ENCODE peak calls at places on chromosomes 13 and 19, in five cellular contexts. F is spleen, O is fibroblast of lung, J is suprapubic skin, P is epithelial cell of proximal tubule. W is an unnamed sample.

GRCh38 chr19:2171349-2172145 is 7.8 kb downstream of the DOT1L start:
- DNase-seq in F (peak), O (peak), J (no peak), P (no peak), W (no peak)

GRCh38 chr13:43815204-43815603 is 28.4 kb upstream of the ENOX1 start:
- DNase-seq in F (no peak), O (peak), J (no peak), P (no peak), W (no peak)

GRCh38 chr13:63351533-63351932 is 1935.9 kb upstream of the PCDH20 start:
- DNase-seq in F (no peak), O (peak), J (no peak), P (no peak), W (no peak)

GRCh38 chr13:59172076-59172475 is 991.7 kb downstream of the DIAPH3 start:
- DNase-seq in F (no peak), O (no peak), J (no peak), P (no peak), W (no peak)

GRCh38 chr13:51212808-51213728 is 9.1 kb upstream of the FAM124A start:
- DNase-seq in F (no peak), O (peak), J (no peak), P (no peak), W (no peak)

GRCh38 chr13:31094331-31095015 is 67.2 kb downstream of the HSPH1 start:
- DNase-seq in F (no peak), O (no peak), J (no peak), P (no peak), W (no peak)

GRCh38 chr13:102586615-102587014 is 10.2 kb upstream of the TPP2 start:
- DNase-seq in F (no peak), O (no peak), J (no peak), P (no peak), W (no peak)

GRCh38 chr13:70964124-70964523 is 855.9 kb upstream of the KLHL1 start:
- DNase-seq in F (no peak), O (no peak), J (no peak), P (no peak), W (no peak)

GRCh38 chr19:17567940-17568339 is 12.5 kb downstream of the COLGALT1 start:
- DNase-seq in F (no peak), O (no peak), J (no peak), P (no peak), W (no peak)

GRCh38 chr13:53001871-53002270 is 26.7 kb upstream of the OLFM4 start:
- DNase-seq in F (no peak), O (no peak), J (no peak), P (no peak), W (no peak)

GRCh38 chr19:2327773-2328400 is 499 bp downstream of the LSM7 start:
- DNase-seq in F (peak), O (peak), J (no peak), P (peak), W (no peak)

GRCh38 chr13:111034811-111035210 is 80.3 kb upstream of the ARHGEF7 start:
- DNase-seq in F (no peak), O (peak), J (no peak), P (no peak), W (no peak)

GRCh38 chr19:49744946-49745381 is 18.1 kb downstream of the TSKS start:
- DNase-seq in F (no peak), O (no peak), J (no peak), P (no peak), W (no peak)

GRCh38 chr13:39895254-39895653 is 239.8 kb downstream of the COG6 start:
- DNase-seq in F (no peak), O (peak), J (no peak), P (no peak), W (no peak)

GRCh38 chr13:104779311-104779710 is 1713.1 kb upstream of the SLC10A2 start:
- DNase-seq in F (no peak), O (peak), J (no peak), P (no peak), W (no peak)

GRCh38 chr13:77325371-77325941 is 1.4 kb downstream of the MYCBP2 start:
- DNase-seq in F (no peak), O (peak), J (no peak), P (no peak), W (no peak)

GRCh38 chr13:47249296-47249695 is 352.4 kb upstream of the HTR2A start:
- DNase-seq in F (no peak), O (no peak), J (no peak), P (no peak), W (no peak)

GRCh38 chr19:8209111-8209964 is at the start of gene CERS4:
- DNase-seq in F (peak), O (peak), J (peak), P (no peak), W (no peak)

GRCh38 chr13:75872970-75873369 is 236.8 kb downstream of the LMO7 start:
- DNase-seq in F (no peak), O (no peak), J (no peak), P (no peak), W (no peak)

GRCh38 chr19:16118489-16119033 is 6.9 kb downstream of the RAB8A start:
- DNase-seq in F (peak), O (no peak), J (no peak), P (no peak), W (no peak)

GRCh38 chr13:64338671-64339070 is 2891.5 kb downstream of the PCDH9 start:
- DNase-seq in F (no peak), O (no peak), J (no peak), P (no peak), W (no peak)

GRCh38 chr13:110361365-110361911 is 54.4 kb downstream of the COL4A2 start:
- DNase-seq in F (no peak), O (peak), J (no peak), P (no peak), W (no peak)

GRCh38 chr19:2070436-2070827 is 19.4 kb upstream of the MKNK2 start:
- DNase-seq in F (no peak), O (no peak), J (no peak), P (no peak), W (no peak)

GRCh38 chr13:27182844-27183497 is 11.4 kb upstream of the USP12 start:
- DNase-seq in F (no peak), O (peak), J (no peak), P (peak), W (no peak)

GRCh38 chr19:27674701-27675100 is 1538.2 kb downstream of the UQCRFS1 start:
- DNase-seq in F (no peak), O (no peak), J (peak), P (no peak), W (no peak)

GRCh38 chr19:17872251-17873001 is 681 bp downstream of the SLC5A5 start:
- DNase-seq in F (peak), O (no peak), J (no peak), P (no peak), W (peak)

GRCh38 chr13:25819856-25820530 is 231.8 kb downstream of the SHISA2 start:
- DNase-seq in F (no peak), O (peak), J (no peak), P (no peak), W (no peak)

GRCh38 chr19:35098413-35099049 is 17.1 kb upstream of the FXYD3 start:
- DNase-seq in F (no peak), O (no peak), J (no peak), P (no peak), W (peak)

GRCh38 chr13:33519561-33520479 is 234.3 kb upstream of the STARD13 start:
- DNase-seq in F (no peak), O (peak), J (no peak), P (no peak), W (no peak)

GRCh38 chr13:23673354-23673753 is 103.1 kb downstream of the TNFRSF19 start:
- DNase-seq in F (no peak), O (peak), J (no peak), P (no peak), W (no peak)

GRCh38 chr19:7737215-7737614 is 5.3 kb upstream of the CLEC4G start:
- DNase-seq in F (no peak), O (no peak), J (no peak), P (no peak), W (peak)

GRCh38 chr19:12000152-12000981 is 35.1 kb downstream of the ZNF433 start:
- DNase-seq in F (no peak), O (peak), J (no peak), P (no peak), W (no peak)

GRCh38 chr19:58001895-58002369 is 688 bp downstream of the ZNF606 start:
- DNase-seq in F (no peak), O (peak), J (no peak), P (no peak), W (no peak)

GRCh38 chr19:11463391-11463790 is 17.5 kb downstream of the ELAVL3 start:
- DNase-seq in F (no peak), O (no peak), J (no peak), P (no peak), W (no peak)

GRCh38 chr19:50639121-50640112 is at the start of gene SYT3:
- DNase-seq in F (peak), O (peak), J (no peak), P (no peak), W (no peak)

GRCh38 chr19:23255700-23256099 is 5.5 kb upstream of the ZNF724 start:
- DNase-seq in F (no peak), O (no peak), J (no peak), P (no peak), W (no peak)

GRCh38 chr13:48505597-48506091 is 27.2 kb downstream of the RCBTB2 start:
- DNase-seq in F (no peak), O (no peak), J (no peak), P (no peak), W (no peak)

GRCh38 chr19:19276851-19277250 is 3.8 kb upstream of the TM6SF2 start:
- DNase-seq in F (no peak), O (no peak), J (no peak), P (no peak), W (peak)

GRCh38 chr13:80873589-80873988 is 532.7 kb upstream of the SPRY2 start:
- DNase-seq in F (no peak), O (peak), J (no peak), P (no peak), W (no peak)

GRCh38 chr13:80871481-80871880 is 530.6 kb upstream of the SPRY2 start:
- DNase-seq in F (no peak), O (peak), J (no peak), P (no peak), W (no peak)

GRCh38 chr13:80870186-80870585 is 529.3 kb upstream of the SPRY2 start:
- DNase-seq in F (no peak), O (no peak), J (no peak), P (no peak), W (no peak)
- TF ChIP-seq CTCF in F (no peak), O (no peak), J (no peak), P (no peak), W (no peak)

DNA sequence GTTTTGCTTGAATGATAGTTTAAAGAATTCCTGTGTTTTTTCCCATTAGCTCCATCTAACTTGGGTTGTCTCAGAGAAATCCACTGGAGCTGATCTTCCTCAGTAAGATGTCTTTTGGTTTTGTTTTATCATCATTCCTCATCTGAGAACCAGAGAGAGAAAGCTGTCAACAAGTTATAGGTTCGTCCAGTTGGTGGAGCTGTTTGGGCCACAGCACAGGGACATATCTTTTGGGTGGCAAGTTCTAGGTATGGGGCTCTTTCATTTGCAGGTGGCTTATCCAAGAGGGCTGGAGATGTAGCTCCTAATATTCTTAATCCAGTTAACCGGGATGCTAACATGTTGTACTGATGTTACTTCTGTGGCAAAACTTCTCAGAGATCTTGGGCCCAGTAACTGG is 174.2 kb downstream of the KCNRG start:
- DNase-seq in F (no peak), O (no peak), J (no peak), P (no peak), W (no peak)
- TF ChIP-seq CTCF in F (no peak), O (no peak), J (no peak), P (peak), W (no peak)

DNA sequence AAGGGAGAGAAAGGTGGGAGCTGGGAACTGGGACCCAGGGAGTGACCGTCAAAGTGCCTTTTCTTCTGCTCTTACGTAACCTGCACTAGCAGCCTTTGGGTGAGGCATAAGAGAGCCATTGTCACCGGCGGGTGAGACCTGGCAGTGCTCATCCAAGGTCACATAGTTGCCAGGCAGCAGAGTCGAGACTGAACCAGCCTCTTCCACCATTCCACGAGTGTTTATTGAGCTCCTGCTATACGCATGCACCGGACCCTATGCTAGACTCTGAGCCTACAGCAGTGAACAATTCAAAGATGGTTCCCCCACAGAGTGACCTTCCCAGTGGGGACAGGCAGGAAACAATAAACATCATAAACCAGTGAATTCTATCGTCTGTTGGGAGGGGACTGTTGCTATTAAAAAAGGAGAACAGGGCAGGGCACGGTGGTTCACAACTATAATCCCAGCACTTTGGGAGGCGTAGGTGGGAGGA is 18.6 kb upstream of the STRN4 start:
- DNase-seq in F (no peak), O (no peak), J (no peak), P (no peak), W (no peak)
- TF ChIP-seq CTCF in F (no peak), O (no peak), J (no peak), P (no peak), W (no peak)

DNA sequence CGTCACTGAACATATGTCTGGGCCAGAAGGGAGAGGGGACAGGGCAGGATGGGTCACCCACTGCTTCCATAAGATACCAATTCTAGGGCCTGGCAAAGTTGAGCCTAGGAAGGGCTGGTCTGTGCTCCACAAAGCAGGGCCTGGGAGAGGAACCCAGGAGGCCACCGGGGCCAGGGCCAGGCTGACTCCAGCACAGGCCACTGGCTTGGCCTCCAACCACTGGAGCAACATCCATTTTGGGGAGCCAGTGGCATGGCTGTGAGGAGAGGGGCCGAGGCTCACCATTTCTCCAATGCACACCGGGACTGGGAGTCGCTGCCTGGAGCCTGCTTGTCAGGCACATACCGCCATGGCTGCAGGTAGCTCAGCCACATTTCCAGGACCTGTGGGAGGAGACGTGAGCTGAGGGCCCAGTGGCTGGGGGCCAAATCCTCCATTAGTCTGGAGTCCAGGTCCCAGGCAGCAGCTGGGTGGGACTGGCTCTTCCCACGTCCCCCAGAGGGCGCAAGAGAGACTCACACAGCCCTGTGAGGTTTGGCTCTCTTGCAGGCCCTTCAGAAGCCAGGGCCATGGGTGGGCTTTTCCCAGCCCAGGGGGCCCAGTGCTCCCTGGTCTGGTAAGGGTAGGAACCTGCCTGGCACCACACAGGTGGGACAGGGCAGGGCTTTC is 27.7 kb downstream of the TUBA3C start:
- DNase-seq in F (no peak), O (no peak), J (no peak), P (no peak), W (no peak)
- TF ChIP-seq CTCF in F (no peak), O (no peak), J (no peak), P (no peak), W (no peak)

W was measured in chondrocyte.